ENCODE peak calls at places on chromosomes 4 and X, in four cellular contexts. Q is body of pancreas, D is Calu3, P is iPS-NIHi11. Z is an unnamed sample.
A peak's percentile ranks its signal among the peaks of the same experiment; 100 is the strongest.

GRCh38 chrX:153599192-153600031 is 473 bp upstream of the CCNQ start:
- DNase-seq in Q (peak; percentile 93), P (peak; percentile 91), D (peak; percentile 94), Z (peak; percentile 69)

GRCh38 chr4:40183615-40184411 is 13.0 kb upstream of the RHOH start:
- DNase-seq in P (no peak), Q (no peak), D (no peak), Z (no peak)

GRCh38 chrX:24777660-24778059 is 83.9 kb downstream of the POLA1 start:
- DNase-seq in D (no peak), P (no peak), Q (no peak), Z (no peak)

GRCh38 chrX:82677281-82677680 is 830.8 kb upstream of the POU3F4 start:
- DNase-seq in D (no peak), Q (no peak), P (no peak), Z (no peak)

GRCh38 chr4:121711263-121712000 is 14.7 kb upstream of the ANXA5 start:
- DNase-seq in Q (peak; percentile 60), D (peak; percentile 75), P (peak; percentile 86), Z (peak; percentile 20)

GRCh38 chrX:6363193-6363592 is 134.5 kb upstream of the NLGN4X start:
- DNase-seq in Q (no peak), D (no peak), P (peak; percentile 7), Z (no peak)

GRCh38 chrX:150942958-150943594 is 40.1 kb upstream of the HMGB3 start:
- DNase-seq in Q (peak; percentile 39), D (no peak), P (no peak), Z (no peak)

GRCh38 chr4:52957791-52958190 is 95.7 kb downstream of the RASL11B start:
- DNase-seq in Q (no peak), D (no peak), P (no peak), Z (no peak)

GRCh38 chr4:138796761-138797160 is 218.8 kb upstream of the NOCT start:
- DNase-seq in Q (no peak), P (no peak), D (no peak), Z (no peak)

GRCh38 chr4:65968873-65969272 is 298.6 kb upstream of the EPHA5 start:
- DNase-seq in D (no peak), Q (no peak), P (no peak), Z (no peak)